ENCODE peak calls at places on chromosomes 3 and 15, in seven cellular contexts. One of them, this sample, is unnamed.

GRCh38 chr3:64530434-64531049 is 157.3 kb downstream of the ADAMTS9 start:
- DNase-seq in neuronal stem cell: peak
- DNase-seq in mesendoderm: peak
- DNase-seq in IMR-90: peak
- DNase-seq in H9: peak
- DNase-seq in H1: peak
- DNase-seq in trophoblast cell: peak
- DNase-seq in this sample: peak

GRCh38 chr15:70488941-70489848 is 274.2 kb downstream of the UACA start:
- DNase-seq in neuronal stem cell: no peak
- DNase-seq in mesendoderm: no peak
- DNase-seq in IMR-90: no peak
- DNase-seq in H9: no peak
- DNase-seq in H1: no peak
- DNase-seq in trophoblast cell: no peak
- DNase-seq in this sample: no peak

GRCh38 chr3:108159128-108159527 is 63.1 kb downstream of the IFT57 start:
- DNase-seq in neuronal stem cell: no peak
- DNase-seq in mesendoderm: no peak
- DNase-seq in IMR-90: peak
- DNase-seq in H9: no peak
- DNase-seq in H1: no peak
- DNase-seq in trophoblast cell: no peak
- DNase-seq in this sample: no peak

GRCh38 chr3:124885466-124886167 is 1.5 kb downstream of the ITGB5 start:
- DNase-seq in neuronal stem cell: peak
- DNase-seq in mesendoderm: peak
- DNase-seq in IMR-90: no peak
- DNase-seq in H9: peak
- DNase-seq in H1: no peak
- DNase-seq in trophoblast cell: no peak
- DNase-seq in this sample: peak

GRCh38 chr3:171561601-171562323 is 101.6 kb upstream of the TNIK start:
- DNase-seq in neuronal stem cell: no peak
- DNase-seq in mesendoderm: no peak
- DNase-seq in IMR-90: no peak
- DNase-seq in H9: no peak
- DNase-seq in H1: no peak
- DNase-seq in trophoblast cell: no peak
- DNase-seq in this sample: no peak

GRCh38 chr3:64460877-64461276 is 226.9 kb downstream of the ADAMTS9 start:
- DNase-seq in neuronal stem cell: no peak
- DNase-seq in mesendoderm: no peak
- DNase-seq in IMR-90: peak
- DNase-seq in H9: no peak
- DNase-seq in H1: no peak
- DNase-seq in trophoblast cell: peak
- DNase-seq in this sample: peak

GRCh38 chr3:9362731-9363530 is at the start of gene THUMPD3:
- DNase-seq in neuronal stem cell: peak
- DNase-seq in mesendoderm: peak
- DNase-seq in IMR-90: peak
- DNase-seq in H9: peak
- DNase-seq in H1: peak
- DNase-seq in trophoblast cell: peak
- DNase-seq in this sample: peak

GRCh38 chr3:151971814-151972579 is 98.6 kb downstream of the SUCNR1 start:
- DNase-seq in neuronal stem cell: no peak
- DNase-seq in mesendoderm: peak
- DNase-seq in IMR-90: peak
- DNase-seq in H9: no peak
- DNase-seq in H1: no peak
- DNase-seq in trophoblast cell: no peak
- DNase-seq in this sample: no peak

GRCh38 chr3:56796202-56796601 is 5.5 kb downstream of the ARHGEF3 start:
- DNase-seq in neuronal stem cell: no peak
- DNase-seq in mesendoderm: no peak
- DNase-seq in IMR-90: peak
- DNase-seq in H9: no peak
- DNase-seq in H1: no peak
- DNase-seq in trophoblast cell: peak
- DNase-seq in this sample: peak

GRCh38 chr15:93024716-93025624 is 64.0 kb downstream of the RGMA start:
- DNase-seq in neuronal stem cell: no peak
- DNase-seq in mesendoderm: no peak
- DNase-seq in IMR-90: no peak
- DNase-seq in H9: no peak
- DNase-seq in H1: no peak
- DNase-seq in trophoblast cell: no peak
- DNase-seq in this sample: no peak

GRCh38 chr15:85748729-85749128 is 46.0 kb downstream of the KLHL25 start:
- DNase-seq in neuronal stem cell: no peak
- DNase-seq in mesendoderm: peak
- DNase-seq in IMR-90: no peak
- DNase-seq in H9: peak
- DNase-seq in H1: peak
- DNase-seq in trophoblast cell: peak
- DNase-seq in this sample: no peak

GRCh38 chr15:86915811-86916331 is 836.2 kb downstream of the AGBL1 start:
- DNase-seq in neuronal stem cell: peak
- DNase-seq in mesendoderm: peak
- DNase-seq in IMR-90: peak
- DNase-seq in H9: peak
- DNase-seq in H1: no peak
- DNase-seq in trophoblast cell: peak
- DNase-seq in this sample: peak

GRCh38 chr3:157381606-157382005 is 55.0 kb upstream of the PTX3 start:
- DNase-seq in neuronal stem cell: no peak
- DNase-seq in mesendoderm: no peak
- DNase-seq in IMR-90: no peak
- DNase-seq in H9: no peak
- DNase-seq in H1: no peak
- DNase-seq in trophoblast cell: no peak
- DNase-seq in this sample: no peak

GRCh38 chr3:150876866-150877265 is 28.4 kb downstream of the MINDY4B start:
- DNase-seq in neuronal stem cell: no peak
- DNase-seq in mesendoderm: no peak
- DNase-seq in IMR-90: no peak
- DNase-seq in H9: no peak
- DNase-seq in H1: no peak
- DNase-seq in trophoblast cell: no peak
- DNase-seq in this sample: no peak

GRCh38 chr3:150875548-150875947 is 29.7 kb downstream of the MINDY4B start:
- DNase-seq in neuronal stem cell: no peak
- DNase-seq in mesendoderm: no peak
- DNase-seq in IMR-90: no peak
- DNase-seq in H9: no peak
- DNase-seq in H1: no peak
- DNase-seq in trophoblast cell: no peak
- DNase-seq in this sample: no peak

GRCh38 chr3:150877303-150877702 is 27.9 kb downstream of the MINDY4B start:
- DNase-seq in neuronal stem cell: no peak
- DNase-seq in mesendoderm: no peak
- DNase-seq in IMR-90: no peak
- DNase-seq in H9: no peak
- DNase-seq in H1: no peak
- DNase-seq in trophoblast cell: no peak
- DNase-seq in this sample: peak

GRCh38 chr3:150878290-150878689 is 26.9 kb downstream of the MINDY4B start:
- DNase-seq in neuronal stem cell: no peak
- DNase-seq in mesendoderm: no peak
- DNase-seq in IMR-90: no peak
- DNase-seq in H9: no peak
- DNase-seq in H1: no peak
- DNase-seq in trophoblast cell: no peak
- DNase-seq in this sample: no peak

GRCh38 chr3:150874666-150875219 is 30.5 kb downstream of the MINDY4B start:
- DNase-seq in neuronal stem cell: no peak
- DNase-seq in mesendoderm: no peak
- DNase-seq in IMR-90: no peak
- DNase-seq in H9: no peak
- DNase-seq in H1: no peak
- DNase-seq in trophoblast cell: no peak
- DNase-seq in this sample: no peak
- H2BK120ac ChIP-seq in neuronal stem cell: no peak
- H2BK120ac ChIP-seq in mesendoderm: no peak
- H2BK120ac ChIP-seq in IMR-90: no peak
- H2BK120ac ChIP-seq in H9: no peak
- H2BK120ac ChIP-seq in H1: no peak
- H2BK120ac ChIP-seq in trophoblast cell: no peak
- H2BK120ac ChIP-seq in this sample: no peak

GRCh38 chr3:188861847-188862740 is 309.7 kb upstream of the TPRG1 start:
- DNase-seq in neuronal stem cell: no peak
- DNase-seq in mesendoderm: no peak
- DNase-seq in IMR-90: peak
- DNase-seq in H9: no peak
- DNase-seq in H1: no peak
- DNase-seq in trophoblast cell: no peak
- DNase-seq in this sample: peak
- H2BK120ac ChIP-seq in neuronal stem cell: no peak
- H2BK120ac ChIP-seq in mesendoderm: no peak
- H2BK120ac ChIP-seq in IMR-90: no peak
- H2BK120ac ChIP-seq in H9: no peak
- H2BK120ac ChIP-seq in H1: no peak
- H2BK120ac ChIP-seq in trophoblast cell: no peak
- H2BK120ac ChIP-seq in this sample: no peak

GRCh38 chr3:183224180-183224579 is 28.9 kb upstream of the B3GNT5 start:
- DNase-seq in neuronal stem cell: no peak
- DNase-seq in mesendoderm: no peak
- DNase-seq in IMR-90: no peak
- DNase-seq in H9: no peak
- DNase-seq in H1: no peak
- DNase-seq in trophoblast cell: no peak
- DNase-seq in this sample: no peak
- H2BK120ac ChIP-seq in neuronal stem cell: no peak
- H2BK120ac ChIP-seq in mesendoderm: no peak
- H2BK120ac ChIP-seq in IMR-90: no peak
- H2BK120ac ChIP-seq in H9: no peak
- H2BK120ac ChIP-seq in H1: no peak
- H2BK120ac ChIP-seq in trophoblast cell: no peak
- H2BK120ac ChIP-seq in this sample: no peak

DNA sequence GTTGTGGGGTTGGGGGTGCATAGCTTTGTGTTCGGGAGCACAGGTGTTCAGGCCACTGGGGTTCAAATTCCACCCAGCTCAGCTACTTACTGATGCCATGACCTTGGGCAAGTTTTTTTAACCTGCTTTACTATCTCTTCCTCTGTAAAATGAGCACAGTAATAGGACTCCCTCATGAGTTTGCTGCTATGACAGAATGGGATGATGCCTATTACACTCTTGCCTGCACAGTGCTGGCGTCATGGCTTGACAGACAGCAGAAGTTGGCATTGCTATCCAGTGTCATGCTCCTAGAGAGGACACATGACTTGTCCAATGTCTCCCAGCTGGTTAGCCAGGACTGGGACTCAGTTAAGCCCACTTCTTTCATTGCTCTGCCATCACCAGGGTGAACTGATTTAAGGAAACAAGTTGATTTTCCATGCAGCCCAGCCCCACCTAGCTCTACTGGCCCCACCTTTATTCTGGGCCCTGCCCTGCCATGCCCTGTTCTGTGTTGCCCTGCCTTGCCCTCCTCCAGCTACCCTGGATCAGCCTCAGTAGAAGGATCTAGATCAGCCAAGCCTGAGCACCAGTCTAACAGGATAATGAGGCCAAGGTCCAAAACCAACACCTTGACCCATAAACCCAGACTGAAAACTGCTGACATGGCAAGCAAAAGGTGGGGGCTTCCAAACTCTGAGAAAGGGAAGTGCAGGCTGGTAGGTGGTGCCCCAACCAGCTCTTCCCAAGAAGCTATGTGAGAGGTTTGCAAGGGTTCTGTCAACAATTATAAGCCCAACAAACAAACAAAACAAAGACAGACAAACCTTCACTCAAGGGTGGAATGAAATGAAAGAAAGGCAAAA is 155.7 kb upstream of the ATP11B start:
- DNase-seq in neuronal stem cell: no peak
- DNase-seq in mesendoderm: no peak
- DNase-seq in IMR-90: no peak
- DNase-seq in H9: no peak
- DNase-seq in H1: no peak
- DNase-seq in trophoblast cell: no peak
- DNase-seq in this sample: no peak
- H2BK120ac ChIP-seq in neuronal stem cell: no peak
- H2BK120ac ChIP-seq in mesendoderm: no peak
- H2BK120ac ChIP-seq in IMR-90: no peak
- H2BK120ac ChIP-seq in H9: no peak
- H2BK120ac ChIP-seq in H1: no peak
- H2BK120ac ChIP-seq in trophoblast cell: no peak
- H2BK120ac ChIP-seq in this sample: no peak

DNA sequence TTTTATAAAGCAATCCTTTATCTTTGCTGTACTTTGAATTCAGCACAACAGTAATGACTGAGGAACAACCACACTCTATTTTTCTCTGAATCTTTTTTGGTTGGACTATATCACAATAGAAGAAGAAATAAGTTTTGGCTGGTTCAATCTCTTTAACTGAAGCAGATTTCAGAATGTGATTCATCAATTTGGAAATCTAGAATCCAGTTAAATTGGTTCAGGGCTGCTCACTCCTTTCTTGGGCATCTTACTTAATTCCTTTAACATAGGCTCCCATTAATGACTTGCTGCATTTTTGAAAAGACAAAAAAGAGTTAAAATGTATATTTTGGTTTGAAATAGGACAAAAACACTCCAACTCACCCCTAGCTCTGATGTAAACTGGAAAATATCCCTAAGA is 688.3 kb upstream of the NECTIN3 start:
- DNase-seq in neuronal stem cell: no peak
- DNase-seq in mesendoderm: no peak
- DNase-seq in IMR-90: peak
- DNase-seq in H9: no peak
- DNase-seq in H1: no peak
- DNase-seq in trophoblast cell: no peak
- DNase-seq in this sample: no peak
- H2BK120ac ChIP-seq in neuronal stem cell: no peak
- H2BK120ac ChIP-seq in mesendoderm: no peak
- H2BK120ac ChIP-seq in IMR-90: peak
- H2BK120ac ChIP-seq in H9: no peak
- H2BK120ac ChIP-seq in H1: no peak
- H2BK120ac ChIP-seq in trophoblast cell: no peak
- H2BK120ac ChIP-seq in this sample: no peak

GRCh38 chr3:52871761-52872160 is 25.6 kb downstream of the STIMATE start:
- DNase-seq in neuronal stem cell: no peak
- DNase-seq in mesendoderm: no peak
- DNase-seq in IMR-90: no peak
- DNase-seq in H9: no peak
- DNase-seq in H1: no peak
- DNase-seq in trophoblast cell: no peak
- DNase-seq in this sample: no peak

GRCh38 chr3:52874869-52875588 is 22.3 kb downstream of the STIMATE start:
- DNase-seq in neuronal stem cell: no peak
- DNase-seq in mesendoderm: no peak
- DNase-seq in IMR-90: no peak
- DNase-seq in H9: no peak
- DNase-seq in H1: no peak
- DNase-seq in trophoblast cell: no peak
- DNase-seq in this sample: no peak

GRCh38 chr3:52872245-52872644 is 25.1 kb downstream of the STIMATE start:
- DNase-seq in neuronal stem cell: no peak
- DNase-seq in mesendoderm: peak
- DNase-seq in IMR-90: peak
- DNase-seq in H9: no peak
- DNase-seq in H1: no peak
- DNase-seq in trophoblast cell: no peak
- DNase-seq in this sample: peak

GRCh38 chr3:52873433-52874159 is 23.8 kb downstream of the STIMATE start:
- DNase-seq in neuronal stem cell: no peak
- DNase-seq in mesendoderm: peak
- DNase-seq in IMR-90: peak
- DNase-seq in H9: no peak
- DNase-seq in H1: no peak
- DNase-seq in trophoblast cell: no peak
- DNase-seq in this sample: peak

GRCh38 chr3:52874160-52874701 is 23.1 kb downstream of the STIMATE start:
- DNase-seq in neuronal stem cell: no peak
- DNase-seq in mesendoderm: no peak
- DNase-seq in IMR-90: no peak
- DNase-seq in H9: no peak
- DNase-seq in H1: no peak
- DNase-seq in trophoblast cell: no peak
- DNase-seq in this sample: no peak
- H2BK120ac ChIP-seq in neuronal stem cell: no peak
- H2BK120ac ChIP-seq in mesendoderm: no peak
- H2BK120ac ChIP-seq in IMR-90: no peak
- H2BK120ac ChIP-seq in H9: no peak
- H2BK120ac ChIP-seq in H1: no peak
- H2BK120ac ChIP-seq in trophoblast cell: no peak
- H2BK120ac ChIP-seq in this sample: no peak

This sample was measured in mesenchymal stem cell.